ENCODE peak calls at places on chromosomes 6 and 20, in five cellular contexts. One of them, this sample, is unnamed.
A peak's percentile ranks its signal among the peaks of the same experiment; 100 is the strongest.

GRCh38 chr20:34507661-34508060 is 8.6 kb upstream of the DYNLRB1 start:
- DNase-seq in activated CD4-positive, alpha-beta T cell treated with anti-CD3 and anti-CD28 coated beads, Interleukin-2, amount 10 ng/mL, durations not matched to agents 7 days and 5 days: no peak
- DNase-seq in cardiac muscle cell: no peak
- DNase-seq in stimulated activated CD8-positive, alpha-beta memory T cell treated with anti-CD3 and anti-CD28 coated beads, Interleukin-15, amount 100 ng/mL, for 24 hours: no peak
- DNase-seq in dermis microvascular lymphatic vessel endothelial cell: no peak
- DNase-seq in this sample: no peak

GRCh38 chr6:55286824-55287223 is 40.4 kb upstream of the GFRAL start:
- DNase-seq in cardiac muscle cell: no peak
- DNase-seq in dermis microvascular lymphatic vessel endothelial cell: no peak
- DNase-seq in activated CD4-positive, alpha-beta T cell treated with anti-CD3 and anti-CD28 coated beads, Interleukin-2, amount 10 ng/mL, durations not matched to agents 7 days and 5 days: no peak
- DNase-seq in stimulated activated CD8-positive, alpha-beta memory T cell treated with anti-CD3 and anti-CD28 coated beads, Interleukin-15, amount 100 ng/mL, for 24 hours: no peak
- DNase-seq in this sample: no peak

GRCh38 chr20:25294459-25295385 is 46.8 kb downstream of the PYGB start:
- DNase-seq in stimulated activated CD8-positive, alpha-beta memory T cell treated with anti-CD3 and anti-CD28 coated beads, Interleukin-15, amount 100 ng/mL, for 24 hours: peak; percentile 28
- DNase-seq in activated CD4-positive, alpha-beta T cell treated with anti-CD3 and anti-CD28 coated beads, Interleukin-2, amount 10 ng/mL, durations not matched to agents 7 days and 5 days: peak; percentile 60
- DNase-seq in dermis microvascular lymphatic vessel endothelial cell: peak; percentile 77
- DNase-seq in cardiac muscle cell: peak; percentile 58
- DNase-seq in this sample: no peak

GRCh38 chr6:139550361-139550760 is 175.9 kb upstream of the CITED2 start:
- DNase-seq in stimulated activated CD8-positive, alpha-beta memory T cell treated with anti-CD3 and anti-CD28 coated beads, Interleukin-15, amount 100 ng/mL, for 24 hours: no peak
- DNase-seq in dermis microvascular lymphatic vessel endothelial cell: no peak
- DNase-seq in activated CD4-positive, alpha-beta T cell treated with anti-CD3 and anti-CD28 coated beads, Interleukin-2, amount 10 ng/mL, durations not matched to agents 7 days and 5 days: no peak
- DNase-seq in cardiac muscle cell: no peak
- DNase-seq in this sample: no peak

GRCh38 chr20:34753706-34754461 is 49.7 kb downstream of the TP53INP2 start:
- DNase-seq in cardiac muscle cell: no peak
- DNase-seq in dermis microvascular lymphatic vessel endothelial cell: no peak
- DNase-seq in activated CD4-positive, alpha-beta T cell treated with anti-CD3 and anti-CD28 coated beads, Interleukin-2, amount 10 ng/mL, durations not matched to agents 7 days and 5 days: no peak
- DNase-seq in stimulated activated CD8-positive, alpha-beta memory T cell treated with anti-CD3 and anti-CD28 coated beads, Interleukin-15, amount 100 ng/mL, for 24 hours: no peak
- DNase-seq in this sample: no peak

GRCh38 chr6:42915737-42916136 is at the start of gene PTCRA:
- DNase-seq in stimulated activated CD8-positive, alpha-beta memory T cell treated with anti-CD3 and anti-CD28 coated beads, Interleukin-15, amount 100 ng/mL, for 24 hours: no peak
- DNase-seq in dermis microvascular lymphatic vessel endothelial cell: no peak
- DNase-seq in cardiac muscle cell: no peak
- DNase-seq in activated CD4-positive, alpha-beta T cell treated with anti-CD3 and anti-CD28 coated beads, Interleukin-2, amount 10 ng/mL, durations not matched to agents 7 days and 5 days: no peak
- DNase-seq in this sample: no peak

GRCh38 chr6:48068326-48069191 is 42.4 kb downstream of the PTCHD4 start:
- DNase-seq in cardiac muscle cell: no peak
- DNase-seq in stimulated activated CD8-positive, alpha-beta memory T cell treated with anti-CD3 and anti-CD28 coated beads, Interleukin-15, amount 100 ng/mL, for 24 hours: no peak
- DNase-seq in activated CD4-positive, alpha-beta T cell treated with anti-CD3 and anti-CD28 coated beads, Interleukin-2, amount 10 ng/mL, durations not matched to agents 7 days and 5 days: no peak
- DNase-seq in dermis microvascular lymphatic vessel endothelial cell: peak; percentile 6
- DNase-seq in this sample: no peak

GRCh38 chr20:40812415-40813212 is 123.6 kb upstream of the MAFB start:
- DNase-seq in dermis microvascular lymphatic vessel endothelial cell: no peak
- DNase-seq in activated CD4-positive, alpha-beta T cell treated with anti-CD3 and anti-CD28 coated beads, Interleukin-2, amount 10 ng/mL, durations not matched to agents 7 days and 5 days: no peak
- DNase-seq in stimulated activated CD8-positive, alpha-beta memory T cell treated with anti-CD3 and anti-CD28 coated beads, Interleukin-15, amount 100 ng/mL, for 24 hours: no peak
- DNase-seq in cardiac muscle cell: no peak
- DNase-seq in this sample: no peak

GRCh38 chr6:16982827-16983226 is 119.0 kb upstream of the STMND1 start:
- DNase-seq in dermis microvascular lymphatic vessel endothelial cell: no peak
- DNase-seq in cardiac muscle cell: peak; percentile 70
- DNase-seq in stimulated activated CD8-positive, alpha-beta memory T cell treated with anti-CD3 and anti-CD28 coated beads, Interleukin-15, amount 100 ng/mL, for 24 hours: no peak
- DNase-seq in activated CD4-positive, alpha-beta T cell treated with anti-CD3 and anti-CD28 coated beads, Interleukin-2, amount 10 ng/mL, durations not matched to agents 7 days and 5 days: no peak
- DNase-seq in this sample: no peak

GRCh38 chr6:166417285-166417691 is 34.5 kb upstream of the MPC1 start:
- DNase-seq in activated CD4-positive, alpha-beta T cell treated with anti-CD3 and anti-CD28 coated beads, Interleukin-2, amount 10 ng/mL, durations not matched to agents 7 days and 5 days: peak; percentile 67
- DNase-seq in cardiac muscle cell: no peak
- DNase-seq in dermis microvascular lymphatic vessel endothelial cell: no peak
- DNase-seq in stimulated activated CD8-positive, alpha-beta memory T cell treated with anti-CD3 and anti-CD28 coated beads, Interleukin-15, amount 100 ng/mL, for 24 hours: no peak
- DNase-seq in this sample: no peak

GRCh38 chr6:44116643-44117382 is 10.4 kb downstream of the MRPL14 start:
- DNase-seq in activated CD4-positive, alpha-beta T cell treated with anti-CD3 and anti-CD28 coated beads, Interleukin-2, amount 10 ng/mL, durations not matched to agents 7 days and 5 days: no peak
- DNase-seq in dermis microvascular lymphatic vessel endothelial cell: peak; percentile 74
- DNase-seq in stimulated activated CD8-positive, alpha-beta memory T cell treated with anti-CD3 and anti-CD28 coated beads, Interleukin-15, amount 100 ng/mL, for 24 hours: no peak
- DNase-seq in cardiac muscle cell: peak; percentile 60
- DNase-seq in this sample: no peak

GRCh38 chr20:14673164-14673563 is 335.8 kb upstream of the FLRT3 start:
- DNase-seq in stimulated activated CD8-positive, alpha-beta memory T cell treated with anti-CD3 and anti-CD28 coated beads, Interleukin-15, amount 100 ng/mL, for 24 hours: no peak
- DNase-seq in dermis microvascular lymphatic vessel endothelial cell: no peak
- DNase-seq in activated CD4-positive, alpha-beta T cell treated with anti-CD3 and anti-CD28 coated beads, Interleukin-2, amount 10 ng/mL, durations not matched to agents 7 days and 5 days: no peak
- DNase-seq in cardiac muscle cell: no peak
- DNase-seq in this sample: no peak

GRCh38 chr6:169247419-169247818 is 6.2 kb downstream of the THBS2 start:
- DNase-seq in stimulated activated CD8-positive, alpha-beta memory T cell treated with anti-CD3 and anti-CD28 coated beads, Interleukin-15, amount 100 ng/mL, for 24 hours: no peak
- DNase-seq in dermis microvascular lymphatic vessel endothelial cell: no peak
- DNase-seq in activated CD4-positive, alpha-beta T cell treated with anti-CD3 and anti-CD28 coated beads, Interleukin-2, amount 10 ng/mL, durations not matched to agents 7 days and 5 days: no peak
- DNase-seq in cardiac muscle cell: no peak
- DNase-seq in this sample: no peak

GRCh38 chr6:35419431-35419830 is 32.7 kb upstream of the FANCE start:
- DNase-seq in cardiac muscle cell: peak; percentile 74
- DNase-seq in activated CD4-positive, alpha-beta T cell treated with anti-CD3 and anti-CD28 coated beads, Interleukin-2, amount 10 ng/mL, durations not matched to agents 7 days and 5 days: peak; percentile 56
- DNase-seq in dermis microvascular lymphatic vessel endothelial cell: peak; percentile 61
- DNase-seq in stimulated activated CD8-positive, alpha-beta memory T cell treated with anti-CD3 and anti-CD28 coated beads, Interleukin-15, amount 100 ng/mL, for 24 hours: no peak
- DNase-seq in this sample: no peak

GRCh38 chr6:156953478-156954146 is 176.4 kb downstream of the ARID1B start:
- DNase-seq in dermis microvascular lymphatic vessel endothelial cell: peak; percentile 88
- DNase-seq in activated CD4-positive, alpha-beta T cell treated with anti-CD3 and anti-CD28 coated beads, Interleukin-2, amount 10 ng/mL, durations not matched to agents 7 days and 5 days: peak; percentile 69
- DNase-seq in stimulated activated CD8-positive, alpha-beta memory T cell treated with anti-CD3 and anti-CD28 coated beads, Interleukin-15, amount 100 ng/mL, for 24 hours: no peak
- DNase-seq in cardiac muscle cell: peak; percentile 97
- DNase-seq in this sample: no peak

GRCh38 chr6:159038914-159039884 is 5.6 kb downstream of the TAGAP start:
- DNase-seq in activated CD4-positive, alpha-beta T cell treated with anti-CD3 and anti-CD28 coated beads, Interleukin-2, amount 10 ng/mL, durations not matched to agents 7 days and 5 days: peak; percentile 39
- DNase-seq in dermis microvascular lymphatic vessel endothelial cell: no peak
- DNase-seq in stimulated activated CD8-positive, alpha-beta memory T cell treated with anti-CD3 and anti-CD28 coated beads, Interleukin-15, amount 100 ng/mL, for 24 hours: no peak
- DNase-seq in cardiac muscle cell: peak; percentile 8
- DNase-seq in this sample: no peak

GRCh38 chr6:130671119-130672104 is 155.8 kb upstream of the SMLR1 start:
- DNase-seq in cardiac muscle cell: peak; percentile 68
- DNase-seq in dermis microvascular lymphatic vessel endothelial cell: no peak
- DNase-seq in activated CD4-positive, alpha-beta T cell treated with anti-CD3 and anti-CD28 coated beads, Interleukin-2, amount 10 ng/mL, durations not matched to agents 7 days and 5 days: no peak
- DNase-seq in stimulated activated CD8-positive, alpha-beta memory T cell treated with anti-CD3 and anti-CD28 coated beads, Interleukin-15, amount 100 ng/mL, for 24 hours: no peak
- DNase-seq in this sample: peak; percentile 15

GRCh38 chr6:170007468-170008240 is 256.2 kb downstream of the ERMARD start:
- DNase-seq in stimulated activated CD8-positive, alpha-beta memory T cell treated with anti-CD3 and anti-CD28 coated beads, Interleukin-15, amount 100 ng/mL, for 24 hours: no peak
- DNase-seq in cardiac muscle cell: no peak
- DNase-seq in activated CD4-positive, alpha-beta T cell treated with anti-CD3 and anti-CD28 coated beads, Interleukin-2, amount 10 ng/mL, durations not matched to agents 7 days and 5 days: no peak
- DNase-seq in dermis microvascular lymphatic vessel endothelial cell: no peak
- DNase-seq in this sample: no peak

GRCh38 chr20:8721098-8721497 is 347.8 kb upstream of the PLCB4 start:
- DNase-seq in stimulated activated CD8-positive, alpha-beta memory T cell treated with anti-CD3 and anti-CD28 coated beads, Interleukin-15, amount 100 ng/mL, for 24 hours: no peak
- DNase-seq in dermis microvascular lymphatic vessel endothelial cell: peak; percentile 77
- DNase-seq in activated CD4-positive, alpha-beta T cell treated with anti-CD3 and anti-CD28 coated beads, Interleukin-2, amount 10 ng/mL, durations not matched to agents 7 days and 5 days: peak; percentile 37
- DNase-seq in cardiac muscle cell: peak; percentile 77
- DNase-seq in this sample: peak; percentile 71

GRCh38 chr6:135938588-135939215 is 87.2 kb downstream of the PDE7B start:
- DNase-seq in dermis microvascular lymphatic vessel endothelial cell: peak; percentile 24
- DNase-seq in activated CD4-positive, alpha-beta T cell treated with anti-CD3 and anti-CD28 coated beads, Interleukin-2, amount 10 ng/mL, durations not matched to agents 7 days and 5 days: no peak
- DNase-seq in stimulated activated CD8-positive, alpha-beta memory T cell treated with anti-CD3 and anti-CD28 coated beads, Interleukin-15, amount 100 ng/mL, for 24 hours: no peak
- DNase-seq in cardiac muscle cell: peak; percentile 72
- DNase-seq in this sample: peak; percentile 25

GRCh38 chr6:170049641-170050491 is 241.0 kb downstream of the DLL1 start:
- DNase-seq in stimulated activated CD8-positive, alpha-beta memory T cell treated with anti-CD3 and anti-CD28 coated beads, Interleukin-15, amount 100 ng/mL, for 24 hours: no peak
- DNase-seq in activated CD4-positive, alpha-beta T cell treated with anti-CD3 and anti-CD28 coated beads, Interleukin-2, amount 10 ng/mL, durations not matched to agents 7 days and 5 days: no peak
- DNase-seq in dermis microvascular lymphatic vessel endothelial cell: no peak
- DNase-seq in cardiac muscle cell: peak; percentile 96
- DNase-seq in this sample: peak; percentile 82

GRCh38 chr6:42166444-42167141 is 6.6 kb upstream of the GUCA1A start:
- DNase-seq in stimulated activated CD8-positive, alpha-beta memory T cell treated with anti-CD3 and anti-CD28 coated beads, Interleukin-15, amount 100 ng/mL, for 24 hours: peak; percentile 60
- DNase-seq in activated CD4-positive, alpha-beta T cell treated with anti-CD3 and anti-CD28 coated beads, Interleukin-2, amount 10 ng/mL, durations not matched to agents 7 days and 5 days: peak; percentile 86
- DNase-seq in dermis microvascular lymphatic vessel endothelial cell: peak; percentile 63
- DNase-seq in cardiac muscle cell: peak; percentile 75
- DNase-seq in this sample: peak; percentile 81

GRCh38 chr20:47499053-47499452 is 2.6 kb upstream of the NCOA3 start:
- DNase-seq in dermis microvascular lymphatic vessel endothelial cell: no peak
- DNase-seq in cardiac muscle cell: no peak
- DNase-seq in stimulated activated CD8-positive, alpha-beta memory T cell treated with anti-CD3 and anti-CD28 coated beads, Interleukin-15, amount 100 ng/mL, for 24 hours: no peak
- DNase-seq in activated CD4-positive, alpha-beta T cell treated with anti-CD3 and anti-CD28 coated beads, Interleukin-2, amount 10 ng/mL, durations not matched to agents 7 days and 5 days: no peak
- DNase-seq in this sample: no peak

GRCh38 chr6:16224409-16224808 is 14.0 kb upstream of the GMPR start:
- DNase-seq in cardiac muscle cell: no peak
- DNase-seq in dermis microvascular lymphatic vessel endothelial cell: no peak
- DNase-seq in activated CD4-positive, alpha-beta T cell treated with anti-CD3 and anti-CD28 coated beads, Interleukin-2, amount 10 ng/mL, durations not matched to agents 7 days and 5 days: no peak
- DNase-seq in stimulated activated CD8-positive, alpha-beta memory T cell treated with anti-CD3 and anti-CD28 coated beads, Interleukin-15, amount 100 ng/mL, for 24 hours: no peak
- DNase-seq in this sample: peak; percentile 13

GRCh38 chr20:24840121-24840713 is 108.9 kb upstream of the CST7 start:
- DNase-seq in dermis microvascular lymphatic vessel endothelial cell: no peak
- DNase-seq in activated CD4-positive, alpha-beta T cell treated with anti-CD3 and anti-CD28 coated beads, Interleukin-2, amount 10 ng/mL, durations not matched to agents 7 days and 5 days: no peak
- DNase-seq in cardiac muscle cell: no peak
- DNase-seq in stimulated activated CD8-positive, alpha-beta memory T cell treated with anti-CD3 and anti-CD28 coated beads, Interleukin-15, amount 100 ng/mL, for 24 hours: no peak
- DNase-seq in this sample: no peak

GRCh38 chr20:623704-624103 is 13.6 kb upstream of the TCF15 start:
- DNase-seq in dermis microvascular lymphatic vessel endothelial cell: no peak
- DNase-seq in cardiac muscle cell: no peak
- DNase-seq in stimulated activated CD8-positive, alpha-beta memory T cell treated with anti-CD3 and anti-CD28 coated beads, Interleukin-15, amount 100 ng/mL, for 24 hours: no peak
- DNase-seq in activated CD4-positive, alpha-beta T cell treated with anti-CD3 and anti-CD28 coated beads, Interleukin-2, amount 10 ng/mL, durations not matched to agents 7 days and 5 days: no peak
- DNase-seq in this sample: no peak

GRCh38 chr20:40563296-40563950 is 125.6 kb downstream of the MAFB start:
- DNase-seq in activated CD4-positive, alpha-beta T cell treated with anti-CD3 and anti-CD28 coated beads, Interleukin-2, amount 10 ng/mL, durations not matched to agents 7 days and 5 days: no peak
- DNase-seq in cardiac muscle cell: peak; percentile 79
- DNase-seq in dermis microvascular lymphatic vessel endothelial cell: peak; percentile 41
- DNase-seq in stimulated activated CD8-positive, alpha-beta memory T cell treated with anti-CD3 and anti-CD28 coated beads, Interleukin-15, amount 100 ng/mL, for 24 hours: no peak
- DNase-seq in this sample: peak; percentile 43

GRCh38 chr20:45621593-45621992 is 7.9 kb upstream of the WFDC10A start:
- DNase-seq in dermis microvascular lymphatic vessel endothelial cell: no peak
- DNase-seq in activated CD4-positive, alpha-beta T cell treated with anti-CD3 and anti-CD28 coated beads, Interleukin-2, amount 10 ng/mL, durations not matched to agents 7 days and 5 days: no peak
- DNase-seq in cardiac muscle cell: no peak
- DNase-seq in stimulated activated CD8-positive, alpha-beta memory T cell treated with anti-CD3 and anti-CD28 coated beads, Interleukin-15, amount 100 ng/mL, for 24 hours: no peak
- DNase-seq in this sample: no peak

GRCh38 chr20:60138263-60139127 is 180.3 kb downstream of the CDH26 start:
- DNase-seq in cardiac muscle cell: peak; percentile 12
- DNase-seq in activated CD4-positive, alpha-beta T cell treated with anti-CD3 and anti-CD28 coated beads, Interleukin-2, amount 10 ng/mL, durations not matched to agents 7 days and 5 days: peak; percentile 34
- DNase-seq in stimulated activated CD8-positive, alpha-beta memory T cell treated with anti-CD3 and anti-CD28 coated beads, Interleukin-15, amount 100 ng/mL, for 24 hours: no peak
- DNase-seq in dermis microvascular lymphatic vessel endothelial cell: no peak
- DNase-seq in this sample: peak; percentile 80

GRCh38 chr6:119172813-119173212 is 94.3 kb upstream of the FAM184A start:
- DNase-seq in activated CD4-positive, alpha-beta T cell treated with anti-CD3 and anti-CD28 coated beads, Interleukin-2, amount 10 ng/mL, durations not matched to agents 7 days and 5 days: no peak
- DNase-seq in stimulated activated CD8-positive, alpha-beta memory T cell treated with anti-CD3 and anti-CD28 coated beads, Interleukin-15, amount 100 ng/mL, for 24 hours: no peak
- DNase-seq in cardiac muscle cell: no peak
- DNase-seq in dermis microvascular lymphatic vessel endothelial cell: no peak
- DNase-seq in this sample: no peak

GRCh38 chr20:10671850-10672578 is 1.8 kb downstream of the JAG1 start:
- DNase-seq in stimulated activated CD8-positive, alpha-beta memory T cell treated with anti-CD3 and anti-CD28 coated beads, Interleukin-15, amount 100 ng/mL, for 24 hours: no peak
- DNase-seq in activated CD4-positive, alpha-beta T cell treated with anti-CD3 and anti-CD28 coated beads, Interleukin-2, amount 10 ng/mL, durations not matched to agents 7 days and 5 days: peak; percentile 7
- DNase-seq in dermis microvascular lymphatic vessel endothelial cell: peak; percentile 72
- DNase-seq in cardiac muscle cell: peak; percentile 81
- DNase-seq in this sample: peak; percentile 73

GRCh38 chr6:12967686-12968085 is 251.1 kb downstream of the PHACTR1 start:
- DNase-seq in activated CD4-positive, alpha-beta T cell treated with anti-CD3 and anti-CD28 coated beads, Interleukin-2, amount 10 ng/mL, durations not matched to agents 7 days and 5 days: no peak
- DNase-seq in stimulated activated CD8-positive, alpha-beta memory T cell treated with anti-CD3 and anti-CD28 coated beads, Interleukin-15, amount 100 ng/mL, for 24 hours: no peak
- DNase-seq in cardiac muscle cell: peak; percentile 57
- DNase-seq in dermis microvascular lymphatic vessel endothelial cell: peak; percentile 41
- DNase-seq in this sample: no peak

GRCh38 chr6:14857501-14857900 is 388.4 kb upstream of the JARID2 start:
- DNase-seq in dermis microvascular lymphatic vessel endothelial cell: no peak
- DNase-seq in stimulated activated CD8-positive, alpha-beta memory T cell treated with anti-CD3 and anti-CD28 coated beads, Interleukin-15, amount 100 ng/mL, for 24 hours: peak; percentile 29
- DNase-seq in cardiac muscle cell: no peak
- DNase-seq in activated CD4-positive, alpha-beta T cell treated with anti-CD3 and anti-CD28 coated beads, Interleukin-2, amount 10 ng/mL, durations not matched to agents 7 days and 5 days: peak; percentile 34
- DNase-seq in this sample: no peak

GRCh38 chr6:116265081-116265829 is 11.4 kb upstream of the TSPYL4 start:
- DNase-seq in stimulated activated CD8-positive, alpha-beta memory T cell treated with anti-CD3 and anti-CD28 coated beads, Interleukin-15, amount 100 ng/mL, for 24 hours: no peak
- DNase-seq in dermis microvascular lymphatic vessel endothelial cell: no peak
- DNase-seq in cardiac muscle cell: peak; percentile 22
- DNase-seq in activated CD4-positive, alpha-beta T cell treated with anti-CD3 and anti-CD28 coated beads, Interleukin-2, amount 10 ng/mL, durations not matched to agents 7 days and 5 days: no peak
- DNase-seq in this sample: peak; percentile 58

GRCh38 chr6:53257001-53257400 is 91.7 kb downstream of the ELOVL5 start:
- DNase-seq in dermis microvascular lymphatic vessel endothelial cell: no peak
- DNase-seq in cardiac muscle cell: no peak
- DNase-seq in stimulated activated CD8-positive, alpha-beta memory T cell treated with anti-CD3 and anti-CD28 coated beads, Interleukin-15, amount 100 ng/mL, for 24 hours: no peak
- DNase-seq in activated CD4-positive, alpha-beta T cell treated with anti-CD3 and anti-CD28 coated beads, Interleukin-2, amount 10 ng/mL, durations not matched to agents 7 days and 5 days: no peak
- DNase-seq in this sample: no peak

GRCh38 chr6:161406633-161407032 is 132.8 kb upstream of the AGPAT4 start:
- DNase-seq in dermis microvascular lymphatic vessel endothelial cell: no peak
- DNase-seq in activated CD4-positive, alpha-beta T cell treated with anti-CD3 and anti-CD28 coated beads, Interleukin-2, amount 10 ng/mL, durations not matched to agents 7 days and 5 days: no peak
- DNase-seq in stimulated activated CD8-positive, alpha-beta memory T cell treated with anti-CD3 and anti-CD28 coated beads, Interleukin-15, amount 100 ng/mL, for 24 hours: no peak
- DNase-seq in cardiac muscle cell: peak; percentile 81
- DNase-seq in this sample: no peak

GRCh38 chr6:116386581-116387299 is 16.0 kb downstream of the DSE start:
- DNase-seq in stimulated activated CD8-positive, alpha-beta memory T cell treated with anti-CD3 and anti-CD28 coated beads, Interleukin-15, amount 100 ng/mL, for 24 hours: no peak
- DNase-seq in dermis microvascular lymphatic vessel endothelial cell: no peak
- DNase-seq in activated CD4-positive, alpha-beta T cell treated with anti-CD3 and anti-CD28 coated beads, Interleukin-2, amount 10 ng/mL, durations not matched to agents 7 days and 5 days: no peak
- DNase-seq in cardiac muscle cell: peak; percentile 70
- DNase-seq in this sample: no peak

GRCh38 chr6:37168809-37169457 is 1.0 kb upstream of the PIM1 start:
- DNase-seq in dermis microvascular lymphatic vessel endothelial cell: peak; percentile 80
- DNase-seq in activated CD4-positive, alpha-beta T cell treated with anti-CD3 and anti-CD28 coated beads, Interleukin-2, amount 10 ng/mL, durations not matched to agents 7 days and 5 days: no peak
- DNase-seq in stimulated activated CD8-positive, alpha-beta memory T cell treated with anti-CD3 and anti-CD28 coated beads, Interleukin-15, amount 100 ng/mL, for 24 hours: no peak
- DNase-seq in cardiac muscle cell: no peak
- DNase-seq in this sample: peak; percentile 26

GRCh38 chr20:59441306-59441705 is 140.9 kb downstream of the EDN3 start:
- DNase-seq in stimulated activated CD8-positive, alpha-beta memory T cell treated with anti-CD3 and anti-CD28 coated beads, Interleukin-15, amount 100 ng/mL, for 24 hours: no peak
- DNase-seq in cardiac muscle cell: no peak
- DNase-seq in dermis microvascular lymphatic vessel endothelial cell: no peak
- DNase-seq in activated CD4-positive, alpha-beta T cell treated with anti-CD3 and anti-CD28 coated beads, Interleukin-2, amount 10 ng/mL, durations not matched to agents 7 days and 5 days: no peak
- DNase-seq in this sample: no peak

This sample was measured in testis.